ENCODE peak calls at places on chromosomes 13 and 19, in seven cellular contexts. One of them, this sample, is unnamed. For H3K4me1, the result is how much of the 10 kb centered on the place peaks cover.

GRCh38 chr13:111460548-111461444 is 140.4 kb downstream of the TEX29 start:
- DNase-seq in tibial nerve: peak
- DNase-seq in right lobe of liver: no peak
- DNase-seq in heart left ventricle: no peak
- DNase-seq in CD8-positive, alpha-beta T cell: no peak
- DNase-seq in GM23338: peak
- DNase-seq in heart right ventricle: no peak
- DNase-seq in this sample: no peak

GRCh38 chr13:27556109-27556508 is 64.2 kb downstream of the LNX2 start:
- DNase-seq in tibial nerve: peak
- DNase-seq in right lobe of liver: no peak
- DNase-seq in heart left ventricle: no peak
- DNase-seq in CD8-positive, alpha-beta T cell: no peak
- DNase-seq in GM23338: no peak
- DNase-seq in heart right ventricle: no peak
- DNase-seq in this sample: no peak

GRCh38 chr19:7959209-7959608 is 15.7 kb upstream of the TIMM44 start:
- DNase-seq in tibial nerve: no peak
- DNase-seq in right lobe of liver: no peak
- DNase-seq in heart left ventricle: no peak
- DNase-seq in CD8-positive, alpha-beta T cell: no peak
- DNase-seq in GM23338: no peak
- DNase-seq in heart right ventricle: no peak
- DNase-seq in this sample: no peak

GRCh38 chr19:35330475-35330874 is 1.5 kb downstream of the CD22 start:
- DNase-seq in tibial nerve: no peak
- DNase-seq in right lobe of liver: no peak
- DNase-seq in heart left ventricle: no peak
- DNase-seq in CD8-positive, alpha-beta T cell: no peak
- DNase-seq in GM23338: no peak
- DNase-seq in heart right ventricle: no peak
- DNase-seq in this sample: peak

GRCh38 chr13:99796175-99796819 is 175.3 kb downstream of the ZIC5 start:
- DNase-seq in tibial nerve: no peak
- DNase-seq in right lobe of liver: no peak
- DNase-seq in heart left ventricle: no peak
- DNase-seq in CD8-positive, alpha-beta T cell: no peak
- DNase-seq in GM23338: peak
- DNase-seq in heart right ventricle: no peak
- DNase-seq in this sample: no peak

GRCh38 chr13:51589793-51590192 is 5.5 kb downstream of the WDFY2 start:
- DNase-seq in tibial nerve: no peak
- DNase-seq in right lobe of liver: no peak
- DNase-seq in heart left ventricle: no peak
- DNase-seq in CD8-positive, alpha-beta T cell: no peak
- DNase-seq in GM23338: no peak
- DNase-seq in heart right ventricle: no peak
- DNase-seq in this sample: no peak

GRCh38 chr13:53138369-53139036 is 109.9 kb downstream of the OLFM4 start:
- DNase-seq in tibial nerve: peak
- DNase-seq in right lobe of liver: no peak
- DNase-seq in heart left ventricle: no peak
- DNase-seq in CD8-positive, alpha-beta T cell: no peak
- DNase-seq in GM23338: no peak
- DNase-seq in heart right ventricle: peak
- DNase-seq in this sample: no peak

GRCh38 chr13:30774214-30774730 is 38.9 kb downstream of the ALOX5AP start:
- DNase-seq in tibial nerve: no peak
- DNase-seq in right lobe of liver: no peak
- DNase-seq in heart left ventricle: no peak
- DNase-seq in CD8-positive, alpha-beta T cell: no peak
- DNase-seq in GM23338: no peak
- DNase-seq in heart right ventricle: no peak
- DNase-seq in this sample: no peak

GRCh38 chr13:93942016-93942415 is 537.5 kb downstream of the DCT start:
- DNase-seq in tibial nerve: no peak
- DNase-seq in right lobe of liver: no peak
- DNase-seq in heart left ventricle: no peak
- DNase-seq in CD8-positive, alpha-beta T cell: no peak
- DNase-seq in GM23338: no peak
- DNase-seq in heart right ventricle: no peak
- DNase-seq in this sample: no peak

GRCh38 chr19:15159251-15159650 is 41.5 kb downstream of the NOTCH3 start:
- DNase-seq in tibial nerve: no peak
- DNase-seq in right lobe of liver: no peak
- DNase-seq in heart left ventricle: no peak
- DNase-seq in CD8-positive, alpha-beta T cell: no peak
- DNase-seq in GM23338: peak
- DNase-seq in heart right ventricle: no peak
- DNase-seq in this sample: no peak

GRCh38 chr19:15166700-15167099 is 34.1 kb downstream of the NOTCH3 start:
- DNase-seq in tibial nerve: no peak
- DNase-seq in right lobe of liver: no peak
- DNase-seq in heart left ventricle: no peak
- DNase-seq in CD8-positive, alpha-beta T cell: no peak
- DNase-seq in GM23338: peak
- DNase-seq in heart right ventricle: no peak
- DNase-seq in this sample: no peak

GRCh38 chr19:15156391-15156790 is 44.4 kb downstream of the NOTCH3 start:
- DNase-seq in tibial nerve: no peak
- DNase-seq in right lobe of liver: no peak
- DNase-seq in heart left ventricle: no peak
- DNase-seq in CD8-positive, alpha-beta T cell: no peak
- DNase-seq in GM23338: no peak
- DNase-seq in heart right ventricle: no peak
- DNase-seq in this sample: no peak

GRCh38 chr19:15161028-15161984 is 39.5 kb downstream of the NOTCH3 start:
- DNase-seq in tibial nerve: no peak
- DNase-seq in right lobe of liver: no peak
- DNase-seq in heart left ventricle: no peak
- DNase-seq in CD8-positive, alpha-beta T cell: no peak
- DNase-seq in GM23338: peak
- DNase-seq in heart right ventricle: no peak
- DNase-seq in this sample: no peak
- TF ChIP-seq CTCF in tibial nerve: no peak
- TF ChIP-seq CTCF in right lobe of liver: peak
- TF ChIP-seq CTCF in heart left ventricle: no peak
- TF ChIP-seq CTCF in CD8-positive, alpha-beta T cell: no peak
- TF ChIP-seq CTCF in GM23338: peak
- TF ChIP-seq CTCF in heart right ventricle: peak
- TF ChIP-seq CTCF in this sample: no peak

DNA sequence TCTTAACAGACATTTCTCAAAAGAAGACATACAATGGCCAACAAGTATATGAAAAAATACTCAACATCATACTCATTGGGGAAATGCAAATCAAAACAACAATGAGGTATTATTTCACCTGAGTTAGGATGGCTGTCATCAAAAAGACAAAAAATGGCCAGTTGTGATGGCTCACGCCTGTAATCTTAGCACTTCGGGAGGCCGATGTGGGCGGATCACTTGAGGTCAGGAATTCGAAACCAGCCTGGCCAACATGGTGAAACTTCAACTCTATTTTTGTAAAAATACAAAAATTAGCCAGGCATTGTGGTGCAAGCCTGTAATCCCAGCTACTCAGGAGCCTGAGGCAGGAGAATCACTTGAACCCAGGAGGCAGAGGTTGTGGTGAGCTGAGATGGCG is 22.0 kb downstream of the CEACAM16 start:
- DNase-seq in tibial nerve: no peak
- DNase-seq in right lobe of liver: no peak
- DNase-seq in heart left ventricle: no peak
- DNase-seq in CD8-positive, alpha-beta T cell: no peak
- DNase-seq in GM23338: no peak
- DNase-seq in heart right ventricle: no peak
- DNase-seq in this sample: no peak
- H3K4me1 ChIP-seq in tibial nerve: under half
- H3K4me1 ChIP-seq in right lobe of liver: half or more
- H3K4me1 ChIP-seq in heart left ventricle: half or more
- H3K4me1 ChIP-seq in CD8-positive, alpha-beta T cell: under half
- H3K4me1 ChIP-seq in GM23338: under half
- H3K4me1 ChIP-seq in heart right ventricle: half or more
- H3K4me1 ChIP-seq in this sample: under half

DNA sequence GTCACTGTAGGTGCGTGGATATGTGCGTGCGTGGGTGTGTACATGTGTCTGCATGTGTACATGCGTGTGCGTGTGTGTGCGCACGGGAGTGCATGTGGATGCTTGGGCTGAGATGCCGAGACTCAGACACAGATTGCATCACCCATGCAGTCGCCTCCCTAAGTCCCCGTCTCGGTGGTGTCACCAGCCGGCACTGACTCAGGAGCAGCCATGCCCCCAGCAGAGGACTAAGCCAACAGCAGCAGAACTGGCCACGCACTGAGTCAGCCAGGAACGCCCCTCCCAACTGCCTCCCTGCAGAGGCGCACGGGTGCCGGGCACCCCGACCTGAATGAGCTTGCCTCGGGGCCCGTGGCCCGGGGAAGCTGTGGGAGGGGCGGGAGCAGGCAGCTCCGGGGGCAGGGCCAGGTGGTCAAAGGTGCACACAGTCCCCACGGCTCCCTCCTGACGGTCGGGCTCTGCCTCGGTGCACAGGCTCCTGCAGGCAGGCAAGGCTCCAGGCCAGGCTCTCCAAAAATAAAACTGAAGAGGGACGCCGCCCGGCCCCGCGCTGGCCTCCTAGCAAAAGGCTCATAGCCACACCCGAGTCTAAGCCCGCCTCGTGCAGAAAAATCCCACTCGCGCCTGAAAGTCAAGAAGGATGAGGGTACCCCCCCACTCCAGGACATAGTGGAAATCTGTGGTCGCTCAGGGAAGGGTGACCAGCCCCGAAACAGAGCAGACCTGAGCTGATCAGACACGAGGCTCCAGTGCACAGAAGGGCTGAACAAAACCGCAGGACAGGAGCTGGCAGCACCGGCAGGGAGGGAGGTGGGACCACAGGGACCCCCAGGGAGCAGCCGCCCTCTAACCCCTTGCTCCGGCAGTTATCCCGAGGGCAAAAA is 49.2 kb downstream of the GADD45B start:
- DNase-seq in tibial nerve: no peak
- DNase-seq in right lobe of liver: no peak
- DNase-seq in heart left ventricle: no peak
- DNase-seq in CD8-positive, alpha-beta T cell: no peak
- DNase-seq in GM23338: peak
- DNase-seq in heart right ventricle: no peak
- DNase-seq in this sample: peak
- H3K4me3 ChIP-seq in tibial nerve: no peak
- H3K4me3 ChIP-seq in right lobe of liver: peak
- H3K4me3 ChIP-seq in heart left ventricle: peak
- H3K4me3 ChIP-seq in CD8-positive, alpha-beta T cell: no peak
- H3K4me3 ChIP-seq in GM23338: no peak
- H3K4me3 ChIP-seq in heart right ventricle: peak
- H3K4me3 ChIP-seq in this sample: no peak

GRCh38 chr13:40148103-40148502 is 492.6 kb downstream of the COG6 start:
- DNase-seq in tibial nerve: no peak
- DNase-seq in right lobe of liver: no peak
- DNase-seq in heart left ventricle: no peak
- DNase-seq in CD8-positive, alpha-beta T cell: no peak
- DNase-seq in GM23338: no peak
- DNase-seq in heart right ventricle: no peak
- DNase-seq in this sample: no peak

GRCh38 chr13:40146586-40147240 is 491.3 kb downstream of the COG6 start:
- DNase-seq in tibial nerve: no peak
- DNase-seq in right lobe of liver: no peak
- DNase-seq in heart left ventricle: no peak
- DNase-seq in CD8-positive, alpha-beta T cell: no peak
- DNase-seq in GM23338: no peak
- DNase-seq in heart right ventricle: no peak
- DNase-seq in this sample: no peak

GRCh38 chr13:40143559-40143958 is 488.1 kb downstream of the COG6 start:
- DNase-seq in tibial nerve: no peak
- DNase-seq in right lobe of liver: no peak
- DNase-seq in heart left ventricle: no peak
- DNase-seq in CD8-positive, alpha-beta T cell: no peak
- DNase-seq in GM23338: no peak
- DNase-seq in heart right ventricle: no peak
- DNase-seq in this sample: no peak

GRCh38 chr13:40145139-40145538 is 489.7 kb downstream of the COG6 start:
- DNase-seq in tibial nerve: no peak
- DNase-seq in right lobe of liver: no peak
- DNase-seq in heart left ventricle: no peak
- DNase-seq in CD8-positive, alpha-beta T cell: no peak
- DNase-seq in GM23338: no peak
- DNase-seq in heart right ventricle: no peak
- DNase-seq in this sample: no peak

DNA sequence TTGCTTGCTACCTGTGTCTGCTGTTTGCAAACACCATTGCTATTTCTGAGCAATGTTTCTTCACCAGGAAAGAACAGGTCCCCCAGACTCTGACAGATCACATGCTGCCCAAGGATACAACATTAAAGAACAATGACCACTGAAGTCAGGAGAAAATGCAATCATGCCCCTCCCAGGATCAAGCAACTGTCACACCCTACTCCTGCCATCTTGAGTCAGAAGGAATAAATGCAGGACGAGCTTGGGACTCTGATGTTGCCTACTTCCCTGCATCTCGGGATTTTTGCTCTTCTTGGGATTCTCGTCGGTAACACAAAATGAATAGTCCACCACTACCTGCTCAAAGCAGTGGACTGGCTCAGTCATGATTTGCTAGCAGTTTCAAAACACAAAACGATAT is 490.6 kb downstream of the COG6 start:
- DNase-seq in tibial nerve: no peak
- DNase-seq in right lobe of liver: no peak
- DNase-seq in heart left ventricle: no peak
- DNase-seq in CD8-positive, alpha-beta T cell: no peak
- DNase-seq in GM23338: peak
- DNase-seq in heart right ventricle: no peak
- DNase-seq in this sample: no peak
- TF ChIP-seq CTCF in tibial nerve: no peak
- TF ChIP-seq CTCF in right lobe of liver: no peak
- TF ChIP-seq CTCF in heart left ventricle: no peak
- TF ChIP-seq CTCF in CD8-positive, alpha-beta T cell: no peak
- TF ChIP-seq CTCF in GM23338: peak
- TF ChIP-seq CTCF in heart right ventricle: no peak
- TF ChIP-seq CTCF in this sample: no peak